ENCODE peak calls at places on chromosomes 2 and 18, in seven cellular contexts. H is SK-N-SH, X is AG10803, Y is GM06990, A is GM12865, I is MM.1S, V is keratinocyte. O is an unnamed sample.
A peak's percentile ranks its signal among the peaks of the same experiment; 100 is the strongest.

GRCh38 chr2:28684142-28684858 is 67.3 kb upstream of the PPP1CB start:
- DNase-seq in A (no peak), I (no peak), V (no peak), X (no peak), H (no peak), Y (no peak), O (no peak)

GRCh38 chr2:39377226-39377939 is 59.7 kb downstream of the MAP4K3 start:
- DNase-seq in A (peak; percentile 71), I (peak; percentile 40), V (no peak), H (no peak), Y (peak; percentile 36), X (no peak), O (no peak)

GRCh38 chr2:69013123-69013836 is at the start of gene ANTXR1:
- DNase-seq in I (peak; percentile 23), X (peak; percentile 84), H (peak; percentile 87), V (no peak), Y (peak; percentile 13), A (no peak), O (peak; percentile 9)

GRCh38 chr2:64857581-64858471 is 131.4 kb upstream of the SLC1A4 start:
- DNase-seq in H (peak; percentile 47), Y (no peak), I (no peak), X (peak; percentile 92), V (no peak), A (no peak), O (no peak)

GRCh38 chr2:120844098-120844738 is 108.5 kb downstream of the GLI2 start:
- DNase-seq in V (no peak), X (peak; percentile 23), Y (no peak), I (no peak), A (no peak), H (no peak), O (no peak)

GRCh38 chr2:132415256-132416079 is 1.1 kb upstream of the GPR39 start:
- DNase-seq in V (no peak), Y (no peak), I (no peak), A (no peak), H (no peak), X (peak; percentile 27), O (peak; percentile 54)

GRCh38 chr2:232522014-232522854 is 2.0 kb downstream of the PRSS56 start:
- DNase-seq in A (peak; percentile 46), H (peak; percentile 96), Y (no peak), V (no peak), X (peak; percentile 11), I (peak; percentile 16), O (peak; percentile 80)

GRCh38 chr2:159093496-159093895 is 125.1 kb downstream of the TANC1 start:
- DNase-seq in Y (no peak), I (no peak), A (no peak), V (no peak), X (no peak), H (no peak), O (no peak)

GRCh38 chr2:45470531-45470930 is 140.5 kb downstream of the SRBD1 start:
- DNase-seq in Y (no peak), V (no peak), H (no peak), A (no peak), I (no peak), X (no peak), O (no peak)

GRCh38 chr18:31050635-31051034 is 8.1 kb upstream of the DSC3 start:
- DNase-seq in Y (no peak), V (no peak), A (peak; percentile 35), H (no peak), I (no peak), X (no peak), O (no peak)

GRCh38 chr2:25855065-25855464 is 23.2 kb downstream of the ASXL2 start:
- DNase-seq in A (no peak), V (no peak), H (no peak), I (no peak), X (no peak), Y (no peak), O (no peak)

GRCh38 chr18:59814872-59815271 is 84.9 kb upstream of the PMAIP1 start:
- DNase-seq in X (peak; percentile 94), V (no peak), I (no peak), A (no peak), Y (no peak), H (no peak), O (no peak)

GRCh38 chr2:121735520-121736074 is 1.1 kb downstream of the NIFK start:
- DNase-seq in I (peak; percentile 41), Y (no peak), H (peak; percentile 26), X (no peak), A (peak; percentile 26), V (no peak), O (no peak)

GRCh38 chr2:156706576-156706975 is 270.4 kb downstream of the GPD2 start:
- DNase-seq in V (no peak), X (no peak), Y (no peak), I (no peak), A (no peak), H (no peak), O (no peak)

DNA sequence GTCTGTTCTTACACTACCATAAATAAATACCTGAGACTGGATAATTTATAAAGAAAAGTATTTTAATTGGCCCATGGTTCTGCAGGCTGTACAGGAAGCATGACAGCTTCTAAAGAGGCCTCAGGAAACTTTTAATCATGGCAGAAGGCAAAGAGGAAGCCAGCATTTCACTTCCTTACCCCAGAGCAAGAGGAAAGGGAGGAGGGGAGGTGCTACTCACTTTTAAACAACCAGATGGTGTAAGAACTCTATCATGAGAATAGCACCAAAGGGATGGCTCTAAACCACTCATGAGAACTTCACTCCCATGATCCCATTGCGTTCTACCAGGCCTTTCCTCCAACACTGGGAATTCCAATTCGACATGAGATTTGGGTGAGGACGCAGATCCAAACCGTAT is 344.4 kb upstream of the SLC39A10 start:
- DNase-seq in A (peak; percentile 5), V (no peak), H (no peak), X (peak; percentile 3), I (no peak), Y (no peak), O (no peak)
- TF ChIP-seq CTCF in A (no peak), V (no peak), H (no peak), X (peak; percentile 8), I (no peak), Y (no peak), O (no peak)

DNA sequence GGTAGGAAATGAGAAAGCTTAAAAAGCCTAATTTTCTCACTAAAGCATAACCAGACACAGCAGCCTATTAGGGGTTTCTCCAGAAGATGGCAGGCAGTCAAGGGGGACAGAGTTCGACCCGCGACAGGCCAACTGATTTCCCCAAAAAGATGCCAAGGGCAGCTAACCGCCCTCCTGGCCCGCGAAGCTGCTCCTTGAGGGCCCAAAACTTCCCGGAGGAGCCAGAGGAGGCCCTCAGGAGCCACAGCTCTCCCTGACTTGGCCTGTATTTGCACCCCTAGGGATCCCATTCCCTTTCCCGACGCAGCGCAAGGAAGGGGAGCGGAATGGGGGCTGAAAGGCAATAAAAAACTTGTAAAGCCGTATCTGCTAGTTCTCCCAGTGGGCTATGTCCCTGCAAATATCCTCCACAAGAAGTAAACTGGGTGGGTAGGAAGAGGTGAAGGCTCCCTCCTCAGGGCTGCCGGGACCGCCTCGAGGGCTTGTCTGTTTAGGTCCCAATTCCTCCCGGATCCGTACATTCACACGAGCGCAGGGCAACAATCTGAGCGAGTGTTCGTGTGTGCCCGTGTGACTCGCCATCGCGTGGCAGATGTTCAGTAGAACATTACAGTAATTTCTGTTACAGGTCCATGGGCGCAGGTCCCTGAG is 756 bp upstream of the NAGK start:
- DNase-seq in X (no peak), I (peak; percentile 18), V (no peak), H (no peak), A (peak; percentile 51), Y (no peak), O (no peak)
- TF ChIP-seq CTCF in X (no peak), I (no peak), V (no peak), H (no peak), A (no peak), Y (no peak), O (no peak)

GRCh38 chr18:68494802-68495560 is 219.9 kb downstream of the TMX3 start:
- DNase-seq in X (peak; percentile 96), A (no peak), Y (no peak), I (no peak), H (no peak), V (no peak), O (no peak)
- TF ChIP-seq CTCF in X (peak; percentile 30), A (no peak), Y (no peak), I (no peak), H (no peak), V (no peak), O (no peak)

GRCh38 chr2:42360890-42361727 is at the start of gene COX7A2L:
- DNase-seq in I (peak; percentile 96), A (peak; percentile 97), Y (peak; percentile 92), H (peak; percentile 99), X (peak; percentile 96), V (peak; percentile 69), O (peak; percentile 97)
- TF ChIP-seq CTCF in I (peak; percentile 34), A (peak; percentile 14), Y (peak; percentile 16), H (peak; percentile 50), X (peak; percentile 41), V (peak; percentile 26), O (no peak)

GRCh38 chr2:111154758-111155157 is 34.0 kb downstream of the BCL2L11 start:
- DNase-seq in Y (no peak), X (no peak), V (no peak), H (no peak), I (no peak), A (no peak), O (no peak)
- TF ChIP-seq CTCF in Y (no peak), X (no peak), V (no peak), H (no peak), I (no peak), A (no peak), O (no peak)

DNA sequence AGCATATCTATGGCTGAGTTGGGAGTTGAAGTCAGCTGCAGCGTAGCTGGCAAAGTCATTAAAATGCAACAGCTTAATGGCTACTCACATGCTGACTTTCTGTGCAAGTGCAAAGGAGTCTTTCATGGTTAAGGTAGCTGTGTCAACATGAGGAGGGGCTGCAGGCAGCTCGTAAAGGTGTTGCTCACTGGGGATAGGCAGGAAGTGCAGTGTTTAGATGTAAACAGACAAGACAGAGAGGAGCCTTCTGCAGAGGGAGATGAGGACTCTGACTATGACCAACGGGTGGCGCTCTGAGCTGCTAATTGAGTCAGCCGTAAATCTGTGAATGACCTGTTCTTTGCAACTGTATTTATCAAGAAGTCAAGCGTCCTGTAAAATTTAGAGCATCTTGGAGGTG is 22.3 kb upstream of the CAVIN2 start:
- DNase-seq in H (no peak), Y (no peak), V (no peak), X (no peak), A (peak; percentile 60), I (no peak), O (peak; percentile 30)
- TF ChIP-seq CTCF in H (peak; percentile 41), Y (peak; percentile 61), V (peak; percentile 70), X (peak; percentile 39), A (peak; percentile 46), I (peak; percentile 13), O (peak; percentile 28)